ENCODE peak calls at places on chromosomes 4 and X, in nine cellular contexts. T is sigmoid colon, F is HepG2, A is transverse colon, D is stomach, R is GM12878, X is breast epithelium, I is vagina, M is suprapubic skin. H is an unnamed sample. For H3K4me1, the result is how much of the 10 kb centered on the place peaks cover.

GRCh38 chr4:140246216-140246615 is 92.2 kb upstream of the MAML3 start:
- DNase-seq in T (no peak), F (no peak), A (no peak), D (no peak), R (no peak), X (no peak), I (no peak), M (no peak), H (no peak)

GRCh38 chrX:69146739-69147138 is 18.5 kb downstream of the PJA1 start:
- DNase-seq in T (peak), F (no peak), A (no peak), D (no peak), R (no peak), X (no peak), I (no peak), M (no peak), H (no peak)

GRCh38 chr4:140372607-140373327 is 679 bp upstream of the SCOC start:
- DNase-seq in T (no peak), F (peak), A (peak), D (no peak), R (peak), X (no peak), I (no peak), M (no peak), H (no peak)

GRCh38 chr4:6188687-6189305 is 11.6 kb downstream of the JAKMIP1 start:
- DNase-seq in T (no peak), F (no peak), A (no peak), D (no peak), R (no peak), X (no peak), I (no peak), M (no peak), H (no peak)

GRCh38 chr4:77488882-77489281 is 116.7 kb upstream of the CXCL13 start:
- DNase-seq in T (no peak), F (no peak), A (no peak), D (no peak), R (no peak), X (no peak), I (no peak), M (no peak), H (no peak)

GRCh38 chr4:167721574-167721973 is 370.8 kb upstream of the ANXA10 start:
- DNase-seq in T (no peak), F (no peak), A (no peak), D (no peak), R (no peak), X (no peak), I (no peak), M (no peak), H (no peak)

GRCh38 chr4:9608300-9608699 is 164.1 kb downstream of the DEFB131A start:
- DNase-seq in T (no peak), F (no peak), A (no peak), D (no peak), R (peak), X (no peak), I (no peak), M (no peak), H (no peak)

GRCh38 chr4:61619528-61619927 is 419.4 kb downstream of the ADGRL3 start:
- DNase-seq in T (no peak), F (no peak), A (no peak), D (no peak), R (no peak), X (no peak), I (no peak), M (no peak), H (no peak)

GRCh38 chr4:10201356-10202223 is 85.0 kb upstream of the WDR1 start:
- DNase-seq in T (no peak), F (no peak), A (no peak), D (no peak), R (no peak), X (no peak), I (no peak), M (no peak), H (no peak)

GRCh38 chr4:141711211-141711610 is 74.8 kb downstream of the IL15 start:
- DNase-seq in T (no peak), F (no peak), A (no peak), D (no peak), R (no peak), X (no peak), I (no peak), M (no peak), H (no peak)

GRCh38 chrX:53235566-53235965 is 10.6 kb upstream of the KDM5C start:
- DNase-seq in T (no peak), F (no peak), A (no peak), D (no peak), R (no peak), X (no peak), I (no peak), M (no peak), H (no peak)

GRCh38 chr4:89054627-89055026 is 2.4 kb downstream of the FAM13A start:
- DNase-seq in T (no peak), F (no peak), A (no peak), D (no peak), R (no peak), X (no peak), I (no peak), M (no peak), H (no peak)

GRCh38 chr4:165723051-165723805 is 149.8 kb upstream of the TLL1 start:
- DNase-seq in T (no peak), F (no peak), A (no peak), D (no peak), R (no peak), X (no peak), I (no peak), M (no peak), H (no peak)

GRCh38 chr4:55444822-55445221 is 49.1 kb downstream of the TMEM165 start:
- DNase-seq in T (no peak), F (peak), A (no peak), D (no peak), R (no peak), X (no peak), I (no peak), M (no peak), H (no peak)

GRCh38 chrX:3697220-3697684 is 16.2 kb downstream of the PRKX start:
- DNase-seq in T (no peak), F (no peak), A (no peak), D (no peak), R (no peak), X (no peak), I (no peak), M (no peak), H (no peak)

GRCh38 chrX:151973851-151974335 is 583 bp downstream of the GABRE start:
- DNase-seq in T (no peak), F (no peak), A (peak), D (no peak), R (no peak), X (no peak), I (no peak), M (peak), H (no peak)

GRCh38 chrX:154483325-154483724 is 3.1 kb downstream of the UBL4A start:
- DNase-seq in T (no peak), F (no peak), A (no peak), D (no peak), R (no peak), X (no peak), I (no peak), M (no peak), H (no peak)

GRCh38 chrX:2692221-2693122 is 1.4 kb downstream of the CD99 start:
- DNase-seq in T (no peak), F (no peak), A (peak), D (peak), R (no peak), X (no peak), I (no peak), M (no peak), H (peak)

GRCh38 chrX:119826399-119826959 is 26.3 kb downstream of the UPF3B start:
- DNase-seq in T (no peak), F (peak), A (no peak), D (no peak), R (no peak), X (no peak), I (no peak), M (no peak), H (no peak)

GRCh38 chrX:29297171-29297800 is 710.0 kb downstream of the IL1RAPL1 start:
- DNase-seq in T (no peak), F (no peak), A (no peak), D (no peak), R (no peak), X (no peak), I (no peak), M (no peak), H (no peak)

GRCh38 chr4:108113229-108113628 is 55.5 kb downstream of the LEF1 start:
- DNase-seq in T (no peak), F (no peak), A (no peak), D (no peak), R (no peak), X (no peak), I (no peak), M (no peak), H (no peak)

GRCh38 chrX:7068939-7069367 is 78.6 kb upstream of the STS start:
- DNase-seq in T (no peak), F (no peak), A (no peak), D (no peak), R (no peak), X (no peak), I (no peak), M (no peak), H (no peak)

GRCh38 chrX:308821-309520 is 9.6 kb downstream of the GTPBP6 start:
- DNase-seq in T (peak), F (no peak), A (no peak), D (no peak), R (no peak), X (peak), I (no peak), M (peak), H (peak)

GRCh38 chr4:173181769-173182374 is 13.3 kb downstream of the GALNT7 start:
- DNase-seq in T (no peak), F (no peak), A (no peak), D (no peak), R (no peak), X (no peak), I (no peak), M (no peak), H (no peak)

GRCh38 chr4:104205116-104205515 is 289.6 kb downstream of the CXXC4 start:
- DNase-seq in T (no peak), F (no peak), A (no peak), D (no peak), R (no peak), X (no peak), I (no peak), M (no peak), H (no peak)

GRCh38 chr4:164768516-164768915 is 14.6 kb downstream of the SMIM31 start:
- DNase-seq in T (no peak), F (no peak), A (no peak), D (no peak), R (no peak), X (no peak), I (no peak), M (no peak), H (no peak)

GRCh38 chrX:69126642-69127041 is 38.6 kb downstream of the PJA1 start:
- DNase-seq in T (no peak), F (no peak), A (no peak), D (peak), R (no peak), X (no peak), I (no peak), M (no peak), H (no peak)

GRCh38 chr4:187908079-187908501 is 87.5 kb upstream of the ZFP42 start:
- DNase-seq in T (no peak), F (no peak), A (no peak), D (no peak), R (no peak), X (no peak), I (no peak), M (no peak), H (no peak)

GRCh38 chr4:80201326-80202151 is 4.2 kb downstream of the PRDM8 start:
- DNase-seq in T (no peak), F (no peak), A (peak), D (no peak), R (no peak), X (no peak), I (no peak), M (peak), H (no peak)

GRCh38 chr4:151198748-151199147 is 78.2 kb upstream of the PRSS48 start:
- DNase-seq in T (no peak), F (no peak), A (no peak), D (no peak), R (no peak), X (no peak), I (no peak), M (no peak), H (no peak)

GRCh38 chrX:103687696-103688191 is 1.2 kb upstream of the MORF4L2 start:
- DNase-seq in T (peak), F (peak), A (peak), D (peak), R (peak), X (peak), I (no peak), M (peak), H (no peak)

DNA sequence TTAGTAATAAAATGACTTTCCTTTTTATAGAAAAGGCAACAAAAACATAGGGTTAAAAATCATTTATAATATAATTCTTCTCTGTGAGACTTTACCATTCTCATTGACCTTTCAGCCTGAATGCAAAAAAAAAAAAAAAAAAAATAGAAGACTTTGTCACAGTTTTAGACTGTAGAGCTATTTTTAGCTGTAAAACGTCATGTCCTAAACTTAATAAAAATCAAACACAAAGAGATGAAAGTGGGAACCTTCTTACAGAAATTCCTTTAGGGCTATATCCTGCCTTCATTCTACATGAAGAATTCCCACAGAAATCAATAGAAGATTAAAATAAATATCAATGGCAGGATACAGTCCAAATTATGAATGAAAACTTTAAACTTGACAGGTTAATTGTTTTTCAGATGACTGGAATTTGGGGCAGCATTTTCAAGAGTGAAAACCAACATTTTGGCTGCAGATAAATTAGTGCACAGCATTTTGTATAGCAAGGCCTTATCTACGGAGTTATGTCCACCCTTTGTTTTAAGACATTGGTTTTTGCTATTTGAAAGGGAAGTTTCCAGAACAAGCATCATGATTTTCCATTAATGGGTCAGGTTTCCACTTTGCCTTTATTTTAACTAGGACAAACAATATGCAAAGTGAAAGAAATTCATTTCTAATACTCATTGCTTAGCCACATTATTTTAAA is 219.5 kb downstream of the SPCS3 start:
- DNase-seq in T (no peak), F (no peak), A (no peak), D (no peak), R (no peak), X (no peak), I (no peak), M (no peak), H (no peak)
- TF ChIP-seq POLR2A in T (no peak), F (no peak), A (no peak), D (no peak), R (no peak), X (no peak), I (no peak), M (no peak), H (no peak)

GRCh38 chr4:15677507-15677988 is 4.1 kb upstream of the FAM200B start:
- DNase-seq in T (no peak), F (peak), A (peak), D (peak), R (no peak), X (no peak), I (no peak), M (no peak), H (no peak)
- H3K4me1 ChIP-seq in T (under half), F (under half), A (under half), D (under half), R (under half), X (under half), I (under half), M (under half), H (under half)

GRCh38 chr4:156933633-156934258 is 37.9 kb downstream of the PDGFC start:
- DNase-seq in T (no peak), F (peak), A (no peak), D (no peak), R (no peak), X (no peak), I (no peak), M (no peak), H (no peak)

GRCh38 chr4:156929706-156930105 is 41.9 kb downstream of the PDGFC start:
- DNase-seq in T (no peak), F (no peak), A (no peak), D (no peak), R (no peak), X (no peak), I (no peak), M (no peak), H (no peak)

GRCh38 chr4:156934259-156934635 is 37.4 kb downstream of the PDGFC start:
- DNase-seq in T (no peak), F (no peak), A (no peak), D (no peak), R (no peak), X (no peak), I (no peak), M (no peak), H (no peak)

GRCh38 chr4:156931267-156931666 is 40.3 kb downstream of the PDGFC start:
- DNase-seq in T (no peak), F (peak), A (peak), D (no peak), R (no peak), X (no peak), I (no peak), M (no peak), H (no peak)
- TF ChIP-seq POLR2AphosphoS5 in T (no peak), F (no peak), A (no peak), D (no peak), R (no peak), X (no peak), I (no peak), M (no peak), H (no peak)

DNA sequence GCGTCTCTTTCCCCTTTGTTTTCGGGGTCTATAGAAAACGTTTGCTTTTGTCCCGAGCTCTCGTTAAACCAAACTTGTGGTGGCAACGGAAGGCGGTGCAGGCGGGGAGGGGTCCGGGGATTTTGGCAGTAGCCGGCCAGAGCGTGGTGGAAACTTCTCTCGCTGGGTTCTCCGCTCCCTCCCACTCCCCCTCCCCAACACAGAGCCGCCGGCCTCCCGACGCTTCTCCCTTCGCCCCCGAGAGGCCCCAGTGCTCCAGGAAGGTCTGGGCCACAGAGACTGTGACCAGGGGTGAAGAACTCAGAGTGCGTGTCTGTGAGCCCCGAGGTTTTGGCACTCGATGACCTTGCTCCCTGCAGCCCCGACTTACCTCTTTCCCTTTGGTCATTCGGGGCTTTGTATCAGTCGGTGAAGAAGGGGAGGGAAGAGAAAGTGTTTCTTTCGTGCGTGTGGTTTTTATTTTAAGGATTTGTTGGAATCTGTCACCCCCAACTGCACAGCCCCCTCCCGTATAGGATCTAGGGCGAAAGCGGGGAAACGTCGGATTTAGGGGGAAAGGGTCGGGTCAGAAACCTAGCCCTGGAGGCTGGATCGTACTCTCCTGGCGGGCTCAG is 9.0 kb upstream of the BCOR start:
- DNase-seq in T (no peak), F (no peak), A (no peak), D (no peak), R (no peak), X (no peak), I (no peak), M (no peak), H (no peak)
- TF ChIP-seq POLR2A in T (no peak), F (no peak), A (peak), D (no peak), R (no peak), X (no peak), I (no peak), M (no peak), H (no peak)

GRCh38 chr4:8268901-8269534 is 536 bp upstream of the HTRA3 start:
- DNase-seq in T (no peak), F (no peak), A (no peak), D (no peak), R (no peak), X (no peak), I (no peak), M (no peak), H (no peak)

GRCh38 chr4:8267077-8267476 is 2.5 kb upstream of the HTRA3 start:
- DNase-seq in T (peak), F (peak), A (peak), D (peak), R (no peak), X (no peak), I (no peak), M (no peak), H (no peak)

GRCh38 chr4:8266508-8266907 is 3.0 kb upstream of the HTRA3 start:
- DNase-seq in T (no peak), F (no peak), A (no peak), D (no peak), R (no peak), X (no peak), I (no peak), M (no peak), H (no peak)

GRCh38 chr4:8269535-8270417 is at the start of gene HTRA3:
- DNase-seq in T (peak), F (no peak), A (peak), D (peak), R (no peak), X (no peak), I (no peak), M (no peak), H (no peak)

GRCh38 chr4:8268211-8268610 is 1.3 kb upstream of the HTRA3 start:
- DNase-seq in T (no peak), F (no peak), A (no peak), D (no peak), R (no peak), X (no peak), I (no peak), M (no peak), H (no peak)
- H3K4me1 ChIP-seq in T (half or more), F (under half), A (under half), D (half or more), R (under half), X (under half), I (under half), M (under half), H (half or more)

GRCh38 chr4:183770900-183771299 is 111.8 kb downstream of the TRAPPC11 start:
- DNase-seq in T (no peak), F (no peak), A (no peak), D (no peak), R (no peak), X (no peak), I (no peak), M (no peak), H (no peak)
- TF ChIP-seq POLR2AphosphoS5 in T (no peak), F (no peak), A (no peak), D (no peak), R (no peak), X (no peak), I (no peak), M (no peak), H (no peak)

GRCh38 chrX:134990475-134991473 is at the start of gene SMIM10:
- DNase-seq in T (peak), F (no peak), A (peak), D (peak), R (no peak), X (peak), I (no peak), M (peak), H (peak)
- TF ChIP-seq POLR2A in T (no peak), F (no peak), A (no peak), D (no peak), R (no peak), X (no peak), I (no peak), M (no peak), H (no peak)

GRCh38 chr4:74658114-74658513 is 136.2 kb downstream of the BTC start:
- DNase-seq in T (no peak), F (peak), A (no peak), D (no peak), R (no peak), X (no peak), I (no peak), M (no peak), H (no peak)
- H3K4me1 ChIP-seq in T (under half), F (half or more), A (under half), D (under half), R (under half), X (under half), I (under half), M (under half), H (under half)

H was measured in spleen.